ENCODE peak calls at places on chromosome 4, in five cellular contexts. V is GM10248; P is stimulated activated naive CD4-positive, alpha-beta T cell; A is hypothalamus; Q is HEK293T. S is an unnamed sample.

GRCh38 chr4:98746530-98746929 is 88.1 kb upstream of the TSPAN5 start:
- DNase-seq in V (no peak), P (no peak), A (no peak), Q (no peak), S (no peak)

GRCh38 chr4:26496207-26496783 is 6.0 kb upstream of the CCKAR start:
- DNase-seq in V (no peak), P (no peak), A (no peak), Q (no peak), S (no peak)

GRCh38 chr4:87250294-87250693 is 29.9 kb upstream of the KLHL8 start:
- DNase-seq in V (no peak), P (no peak), A (no peak), Q (no peak), S (no peak)

GRCh38 chr4:13612569-13612968 is 15.0 kb downstream of the BOD1L1 start:
- DNase-seq in V (no peak), P (no peak), A (no peak), Q (no peak), S (no peak)

GRCh38 chr4:100495074-100495473 is 22.7 kb downstream of the EMCN start:
- DNase-seq in V (no peak), P (no peak), A (no peak), Q (no peak), S (no peak)

GRCh38 chr4:159460408-159460807 is 357.5 kb downstream of the RAPGEF2 start:
- DNase-seq in V (no peak), P (no peak), A (no peak), Q (no peak), S (no peak)

GRCh38 chr4:7320413-7320812 is 114.3 kb downstream of the PSAPL1 start:
- DNase-seq in V (no peak), P (no peak), A (no peak), Q (no peak), S (no peak)

GRCh38 chr4:18882468-18882867 is 860.9 kb upstream of the LCORL start:
- DNase-seq in V (no peak), P (no peak), A (no peak), Q (no peak), S (no peak)

GRCh38 chr4:96352051-96352517 is 512.2 kb downstream of the PDHA2 start:
- DNase-seq in V (no peak), P (no peak), A (no peak), Q (peak), S (no peak)

GRCh38 chr4:185589067-185589844 is 53.9 kb upstream of the PDLIM3 start:
- DNase-seq in V (no peak), P (no peak), A (no peak), Q (no peak), S (no peak)

GRCh38 chr4:84578540-84579409 is 4.2 kb upstream of the CDS1 start:
- DNase-seq in V (no peak), P (no peak), A (no peak), Q (no peak), S (no peak)

GRCh38 chr4:153326513-153326912 is 18.0 kb upstream of the MND1 start:
- DNase-seq in V (no peak), P (no peak), A (no peak), Q (no peak), S (no peak)

S was measured in effector CD8-positive, alpha-beta T cell.